ENCODE peak calls at places on chromosomes 11 and 22, in nine cellular contexts. Z, W, M, S, J, D, H, I and V are unnamed samples.

GRCh38 chr22:49775191-49776052 is 52.3 kb downstream of the BRD1 start:
- DNase-seq in D (no peak), W (no peak), Z (no peak), J (no peak), S (no peak), I (no peak), M (no peak), H (no peak), V (no peak)

GRCh38 chr22:25972397-25972796 is 196.9 kb upstream of the SEZ6L start:
- DNase-seq in Z (no peak), M (no peak), S (no peak), J (no peak), W (no peak), D (no peak), I (no peak), H (no peak), V (no peak)

GRCh38 chr11:111762981-111763643 is 3.1 kb downstream of the PPP2R1B start:
- DNase-seq in S (no peak), D (no peak), I (no peak), M (no peak), Z (no peak), W (no peak), H (no peak), J (no peak), V (peak)

GRCh38 chr22:38681784-38682335 is at the start of gene TOMM22:
- DNase-seq in M (peak), H (peak), W (peak), J (peak), I (peak), D (peak), Z (peak), S (peak), V (peak)

GRCh38 chr11:69231466-69232018 is 62.4 kb upstream of the MYEOV start:
- DNase-seq in Z (no peak), W (no peak), M (no peak), S (no peak), D (no peak), I (no peak), H (no peak), J (no peak), V (no peak)

GRCh38 chr11:105507496-105508254 is 102.2 kb upstream of the GRIA4 start:
- DNase-seq in W (no peak), D (no peak), Z (no peak), I (no peak), M (no peak), S (no peak), H (no peak), J (no peak), V (no peak)

GRCh38 chr22:27212617-27213177 is 555.3 kb downstream of the MIAT start:
- DNase-seq in J (no peak), M (no peak), W (no peak), I (peak), Z (no peak), S (no peak), H (no peak), D (peak), V (no peak)

GRCh38 chr11:8285228-8285627 is 21.6 kb upstream of the LMO1 start:
- DNase-seq in J (no peak), Z (no peak), I (no peak), W (no peak), D (no peak), M (no peak), H (no peak), S (no peak), V (no peak)

GRCh38 chr22:30288414-30289125 is 735 bp downstream of the CASTOR1 start:
- DNase-seq in J (no peak), W (no peak), I (no peak), D (no peak), H (no peak), S (no peak), M (no peak), Z (no peak), V (no peak)

GRCh38 chr11:62129610-62130497 is 6.0 kb downstream of the INCENP start:
- DNase-seq in Z (no peak), W (no peak), S (no peak), D (no peak), I (no peak), J (no peak), H (no peak), M (no peak), V (no peak)

GRCh38 chr22:27719535-27720227 is 81.9 kb downstream of the MN1 start:
- DNase-seq in H (no peak), W (peak), J (peak), D (peak), I (peak), Z (no peak), M (no peak), S (no peak), V (no peak)

GRCh38 chr11:17468094-17468493 is 8.6 kb downstream of the ABCC8 start:
- DNase-seq in S (no peak), I (no peak), Z (no peak), H (no peak), J (no peak), M (no peak), D (no peak), W (no peak), V (no peak)

GRCh38 chr22:39658367-39658766 is 87.8 kb downstream of the CACNA1I start:
- DNase-seq in I (no peak), D (no peak), M (no peak), W (no peak), Z (no peak), S (peak), J (no peak), H (no peak), V (no peak)